ENCODE peak calls at places on chromosome 20, in four cellular contexts. U is RPMI7951, V is KBM-7, A is fibroblast of lung. W is an unnamed sample.

GRCh38 chr20:5884465-5885335 is 65.6 kb downstream of the TRMT6 start:
- DNase-seq in A (no peak), V (no peak), U (no peak), W (no peak)

GRCh38 chr20:35248641-35249475 is 22.4 kb downstream of the MMP24 start:
- DNase-seq in V (no peak), A (no peak), U (no peak), W (no peak)

GRCh38 chr20:47305667-47306066 is 50.8 kb downstream of the ZMYND8 start:
- DNase-seq in U (no peak), A (peak), V (no peak), W (no peak)

GRCh38 chr20:3251806-3252205 is 12.8 kb upstream of the SLC4A11 start:
- DNase-seq in A (peak), U (no peak), V (no peak), W (peak)

GRCh38 chr20:50588034-50588736 is 78.0 kb downstream of the PTPN1 start:
- DNase-seq in U (peak), A (peak), V (peak), W (peak)

GRCh38 chr20:4585104-4585753 is 136.5 kb upstream of the PRND start:
- DNase-seq in A (peak), U (peak), V (no peak), W (no peak)

GRCh38 chr20:58418949-58419748 is 30.1 kb downstream of the VAPB start:
- DNase-seq in U (no peak), V (no peak), A (no peak), W (no peak)

GRCh38 chr20:9635756-9636155 is 121.4 kb downstream of the LAMP5 start:
- DNase-seq in A (no peak), V (no peak), U (peak), W (no peak)

GRCh38 chr20:24497851-24498250 is 28.4 kb downstream of the SYNDIG1 start:
- DNase-seq in A (peak), U (peak), V (no peak), W (peak)

GRCh38 chr20:21323640-21324039 is 20.5 kb downstream of the XRN2 start:
- DNase-seq in V (no peak), U (peak), A (peak), W (peak)

GRCh38 chr20:59481082-59482018 is 123.0 kb upstream of the PHACTR3 start:
- DNase-seq in A (no peak), U (no peak), V (no peak), W (no peak)

GRCh38 chr20:61114776-61115175 is 137.3 kb upstream of the CDH4 start:
- DNase-seq in A (no peak), V (no peak), U (no peak), W (no peak)

GRCh38 chr20:45419188-45420091 is 3.5 kb downstream of the PIGT start:
- DNase-seq in V (no peak), U (peak), A (peak), W (peak)

GRCh38 chr20:19628570-19629134 is 129.4 kb upstream of the RIN2 start:
- DNase-seq in U (peak), A (peak), V (peak), W (peak)

GRCh38 chr20:10555865-10556308 is 117.9 kb downstream of the JAG1 start:
- DNase-seq in U (peak), V (no peak), A (peak), W (peak)

GRCh38 chr20:36997121-36997520 is 45.6 kb upstream of the SAMHD1 start:
- DNase-seq in A (no peak), U (no peak), V (no peak), W (no peak)

GRCh38 chr20:43022081-43022480 is 167.6 kb downstream of the PTPRT start:
- DNase-seq in U (no peak), V (no peak), A (no peak), W (no peak)

GRCh38 chr20:53148764-53149163 is 176.6 kb downstream of the TSHZ2 start:
- DNase-seq in U (no peak), V (no peak), A (no peak), W (no peak)

GRCh38 chr20:63345328-63346100 is 15.6 kb downstream of the CHRNA4 start:
- DNase-seq in V (no peak), U (no peak), A (no peak), W (peak)

W was measured in fibroblast of the aortic adventitia.